ENCODE peak calls at places on chromosomes 6 and 20, in six cellular contexts. Y is SHP77; T is cardiac fibroblast; X is activated naive CD4-positive, alpha-beta T cell treated with Interleukin-2 at 50 U/mL for 16 hours; K is effector CD4-positive, alpha-beta T cell; E is suprapubic skin. N is an unnamed sample.

GRCh38 chr6:119881416-119881815 is 531.9 kb upstream of the MAN1A1 start:
- DNase-seq in Y (no peak), T (peak; percentile 16), X (no peak), K (no peak), E (no peak), N (no peak)

GRCh38 chr6:37314117-37314802 is 39.5 kb upstream of the RNF8 start:
- DNase-seq in Y (no peak), T (no peak), X (no peak), K (no peak), E (no peak), N (no peak)

GRCh38 chr6:91816335-91816734 is 1229.5 kb upstream of the MAP3K7 start:
- DNase-seq in Y (no peak), T (no peak), X (no peak), K (no peak), E (no peak), N (no peak)

GRCh38 chr6:90256698-90257485 is 39.8 kb downstream of the BACH2 start:
- DNase-seq in Y (no peak), T (peak; percentile 37), X (no peak), K (no peak), E (no peak), N (no peak)

GRCh38 chr6:47875593-47875992 is 93.8 kb downstream of the OPN5 start:
- DNase-seq in Y (no peak), T (no peak), X (no peak), K (no peak), E (no peak), N (no peak)

GRCh38 chr6:105077592-105078463 is 102.0 kb downstream of the POPDC3 start:
- DNase-seq in Y (no peak), T (peak; percentile 68), X (no peak), K (no peak), E (no peak), N (no peak)

GRCh38 chr20:53927990-53928389 is 142.4 kb downstream of the BCAS1 start:
- DNase-seq in Y (no peak), T (no peak), X (no peak), K (no peak), E (peak; percentile 16), N (no peak)

GRCh38 chr6:67458265-67458664 is 1176.8 kb upstream of the ADGRB3 start:
- DNase-seq in Y (no peak), T (no peak), X (no peak), K (no peak), E (no peak), N (no peak)

GRCh38 chr20:36548704-36549627 is 7.6 kb downstream of the MYL9 start:
- DNase-seq in Y (no peak), T (no peak), X (no peak), K (no peak), E (no peak), N (no peak)

GRCh38 chr6:81697564-81697963 is 54.9 kb downstream of the TENT5A start:
- DNase-seq in Y (no peak), T (peak; percentile 44), X (no peak), K (no peak), E (no peak), N (no peak)

GRCh38 chr6:168862346-168862980 is 391.2 kb downstream of the THBS2 start:
- DNase-seq in Y (no peak), T (no peak), X (no peak), K (no peak), E (no peak), N (no peak)

GRCh38 chr20:24779166-24779565 is 169.9 kb upstream of the CST7 start:
- DNase-seq in Y (no peak), T (no peak), X (no peak), K (no peak), E (peak; percentile 26), N (no peak)

GRCh38 chr20:63706027-63706695 is 1.6 kb downstream of the ARFRP1 start:
- DNase-seq in Y (no peak), T (no peak), X (no peak), K (no peak), E (peak; percentile 65), N (no peak)

GRCh38 chr20:25057234-25058050 is 497 bp downstream of the ACSS1 start:
- DNase-seq in Y (peak; percentile 53), T (peak; percentile 62), X (peak; percentile 82), K (peak; percentile 75), E (peak; percentile 87), N (no peak)

GRCh38 chr6:125818225-125818657 is 27.5 kb downstream of the NCOA7 start:
- DNase-seq in Y (no peak), T (no peak), X (no peak), K (no peak), E (no peak), N (no peak)

GRCh38 chr6:145699462-145699861 is 35.9 kb downstream of the EPM2A start:
- DNase-seq in Y (no peak), T (peak; percentile 66), X (no peak), K (no peak), E (no peak), N (no peak)

GRCh38 chr6:79630883-79631799 is at the start of gene SH3BGRL2:
- DNase-seq in Y (peak; percentile 77), T (peak; percentile 61), X (peak; percentile 5), K (no peak), E (peak; percentile 83), N (peak; percentile 65)

GRCh38 chr20:23129891-23130621 is 43.9 kb upstream of the CD93 start:
- DNase-seq in Y (no peak), T (no peak), X (no peak), K (no peak), E (peak; percentile 54), N (no peak)

GRCh38 chr20:4161447-4162251 is 146.3 kb upstream of the RNF24 start:
- DNase-seq in Y (no peak), T (no peak), X (no peak), K (no peak), E (no peak), N (no peak)

GRCh38 chr20:53157443-53158408 is 185.6 kb downstream of the TSHZ2 start:
- DNase-seq in Y (peak; percentile 12), T (peak; percentile 56), X (peak; percentile 22), K (peak; percentile 10), E (no peak), N (peak; percentile 9)

GRCh38 chr20:43914697-43915208 is at the start of gene TOX2:
- DNase-seq in Y (no peak), T (peak; percentile 61), X (peak; percentile 48), K (peak; percentile 31), E (no peak), N (no peak)

GRCh38 chr6:52640170-52640569 is 30.7 kb upstream of the TMEM14A start:
- DNase-seq in Y (peak; percentile 43), T (peak; percentile 68), X (no peak), K (no peak), E (no peak), N (no peak)

GRCh38 chr6:20377623-20378265 is 23.9 kb upstream of the E2F3 start:
- DNase-seq in Y (no peak), T (peak; percentile 56), X (no peak), K (no peak), E (no peak), N (no peak)

GRCh38 chr6:163691049-163691448 is 276.5 kb downstream of the QKI start:
- DNase-seq in Y (no peak), T (no peak), X (no peak), K (no peak), E (no peak), N (no peak)

GRCh38 chr6:151858294-151858693 is 50.8 kb downstream of the ESR1 start:
- DNase-seq in Y (no peak), T (no peak), X (no peak), K (no peak), E (no peak), N (no peak)

GRCh38 chr20:61719691-61720347 is 345.9 kb downstream of the TAF4 start:
- DNase-seq in Y (no peak), T (no peak), X (peak; percentile 27), K (peak; percentile 13), E (no peak), N (no peak)

N was measured in caudate nucleus.